ENCODE peak calls at places on chromosomes 2 and 18, in four cellular contexts. One of them, this sample, is unnamed.

GRCh38 chr2:24972315-24972958 is 682 bp upstream of the DNAJC27 start:
- DNase-seq in HepG2: peak; percentile 30
- DNase-seq in brain microvascular endothelial cell: peak; percentile 30
- DNase-seq in Panc1: no peak
- DNase-seq in this sample: no peak

GRCh38 chr18:75884728-75885127 is 457.2 kb upstream of the SMIM21 start:
- DNase-seq in Panc1: no peak
- DNase-seq in brain microvascular endothelial cell: no peak
- DNase-seq in HepG2: no peak
- DNase-seq in this sample: no peak

GRCh38 chr2:199148076-199148845 is 309.5 kb downstream of the SATB2 start:
- DNase-seq in HepG2: no peak
- DNase-seq in brain microvascular endothelial cell: no peak
- DNase-seq in Panc1: no peak
- DNase-seq in this sample: no peak

GRCh38 chr2:23624378-23624777 is 239.4 kb downstream of the KLHL29 start:
- DNase-seq in HepG2: peak; percentile 28
- DNase-seq in brain microvascular endothelial cell: no peak
- DNase-seq in Panc1: no peak
- DNase-seq in this sample: no peak

GRCh38 chr2:85457877-85458316 is 39.4 kb downstream of the SH2D6 start:
- DNase-seq in Panc1: no peak
- DNase-seq in HepG2: no peak
- DNase-seq in brain microvascular endothelial cell: no peak
- DNase-seq in this sample: peak; percentile 86

GRCh38 chr2:165698621-165698946 is 95.5 kb downstream of the GALNT3 start:
- DNase-seq in brain microvascular endothelial cell: peak; percentile 62
- DNase-seq in HepG2: peak; percentile 44
- DNase-seq in Panc1: peak; percentile 2
- DNase-seq in this sample: no peak

GRCh38 chr18:40046596-40046995 is 1908.4 kb upstream of the PIK3C3 start:
- DNase-seq in HepG2: no peak
- DNase-seq in Panc1: no peak
- DNase-seq in brain microvascular endothelial cell: no peak
- DNase-seq in this sample: no peak

GRCh38 chr2:195051401-195051800 is 605.6 kb upstream of the SLC39A10 start:
- DNase-seq in Panc1: no peak
- DNase-seq in brain microvascular endothelial cell: peak; percentile 2
- DNase-seq in HepG2: no peak
- DNase-seq in this sample: no peak

GRCh38 chr2:112137516-112138142 is 556 bp upstream of the FBLN7 start:
- DNase-seq in Panc1: no peak
- DNase-seq in HepG2: peak; percentile 35
- DNase-seq in brain microvascular endothelial cell: no peak
- DNase-seq in this sample: no peak

GRCh38 chr2:120736955-120737801 is 1.5 kb downstream of the GLI2 start:
- DNase-seq in HepG2: no peak
- DNase-seq in Panc1: no peak
- DNase-seq in brain microvascular endothelial cell: peak; percentile 81
- DNase-seq in this sample: peak; percentile 76

GRCh38 chr2:332592-332991 is 44.7 kb upstream of the ALKAL2 start:
- DNase-seq in Panc1: no peak
- DNase-seq in brain microvascular endothelial cell: no peak
- DNase-seq in HepG2: no peak
- DNase-seq in this sample: no peak

GRCh38 chr2:231361701-231362588 is 33.6 kb upstream of the B3GNT7 start:
- DNase-seq in Panc1: no peak
- DNase-seq in HepG2: no peak
- DNase-seq in brain microvascular endothelial cell: no peak
- DNase-seq in this sample: no peak

GRCh38 chr2:145374165-145374564 is 854.2 kb upstream of the ZEB2 start:
- DNase-seq in brain microvascular endothelial cell: no peak
- DNase-seq in Panc1: no peak
- DNase-seq in HepG2: no peak
- DNase-seq in this sample: no peak

GRCh38 chr2:46493241-46493970 is 14.0 kb downstream of the TMEM247 start:
- DNase-seq in HepG2: no peak
- DNase-seq in brain microvascular endothelial cell: peak; percentile 58
- DNase-seq in Panc1: no peak
- DNase-seq in this sample: no peak

GRCh38 chr2:20391951-20392699 is 41.5 kb upstream of the PUM2 start:
- DNase-seq in Panc1: no peak
- DNase-seq in brain microvascular endothelial cell: no peak
- DNase-seq in HepG2: peak; percentile 32
- DNase-seq in this sample: no peak

GRCh38 chr2:239106314-239106908 is 258.5 kb downstream of the TWIST2 start:
- DNase-seq in brain microvascular endothelial cell: peak; percentile 60
- DNase-seq in Panc1: peak; percentile 2
- DNase-seq in HepG2: peak; percentile 43
- DNase-seq in this sample: peak; percentile 5

GRCh38 chr2:18149660-18150246 is 271.3 kb downstream of the KCNS3 start:
- DNase-seq in brain microvascular endothelial cell: no peak
- DNase-seq in HepG2: peak; percentile 31
- DNase-seq in Panc1: peak; percentile 17
- DNase-seq in this sample: no peak

GRCh38 chr2:227415538-227416424 is 28.0 kb upstream of the SCYGR1 start:
- DNase-seq in HepG2: no peak
- DNase-seq in Panc1: no peak
- DNase-seq in brain microvascular endothelial cell: peak; percentile 36
- DNase-seq in this sample: peak; percentile 65

GRCh38 chr2:153519260-153519875 is 40.8 kb upstream of the RPRM start:
- DNase-seq in HepG2: peak; percentile 50
- DNase-seq in brain microvascular endothelial cell: peak; percentile 29
- DNase-seq in Panc1: no peak
- DNase-seq in this sample: peak; percentile 8

GRCh38 chr18:52903858-52904257 is 563.9 kb downstream of the DCC start:
- DNase-seq in Panc1: no peak
- DNase-seq in HepG2: peak; percentile 11
- DNase-seq in brain microvascular endothelial cell: no peak
- DNase-seq in this sample: no peak

GRCh38 chr2:165582409-165582808 is 112.9 kb downstream of the CSRNP3 start:
- DNase-seq in brain microvascular endothelial cell: no peak
- DNase-seq in Panc1: no peak
- DNase-seq in HepG2: no peak
- DNase-seq in this sample: no peak

GRCh38 chr2:231769170-231770136 is 11.6 kb downstream of the PDE6D start:
- DNase-seq in Panc1: no peak
- DNase-seq in brain microvascular endothelial cell: no peak
- DNase-seq in HepG2: no peak
- DNase-seq in this sample: no peak

GRCh38 chr2:98394595-98395153 is 48.4 kb downstream of the CNGA3 start:
- DNase-seq in brain microvascular endothelial cell: no peak
- DNase-seq in HepG2: no peak
- DNase-seq in Panc1: no peak
- DNase-seq in this sample: no peak

GRCh38 chr2:54503192-54503591 is 47.1 kb downstream of the SPTBN1 start:
- DNase-seq in Panc1: no peak
- DNase-seq in HepG2: peak; percentile 52
- DNase-seq in brain microvascular endothelial cell: no peak
- DNase-seq in this sample: no peak

GRCh38 chr2:206993964-206994363 is 54.6 kb downstream of the CPO start:
- DNase-seq in brain microvascular endothelial cell: no peak
- DNase-seq in HepG2: no peak
- DNase-seq in Panc1: no peak
- DNase-seq in this sample: no peak

GRCh38 chr2:206160807-206161179 is 1.1 kb downstream of the EEF1B2 start:
- DNase-seq in brain microvascular endothelial cell: no peak
- DNase-seq in HepG2: peak; percentile 57
- DNase-seq in Panc1: no peak
- DNase-seq in this sample: no peak

GRCh38 chr2:81576713-81577112 is 1272.2 kb upstream of the LRRTM1 start:
- DNase-seq in HepG2: no peak
- DNase-seq in brain microvascular endothelial cell: no peak
- DNase-seq in Panc1: no peak
- DNase-seq in this sample: no peak

GRCh38 chr2:101766337-101766736 is 68.8 kb downstream of the MAP4K4 start:
- DNase-seq in HepG2: no peak
- DNase-seq in Panc1: no peak
- DNase-seq in brain microvascular endothelial cell: no peak
- DNase-seq in this sample: no peak

GRCh38 chr2:101768480-101769077 is 71.1 kb downstream of the MAP4K4 start:
- DNase-seq in brain microvascular endothelial cell: no peak
- DNase-seq in Panc1: no peak
- DNase-seq in HepG2: no peak
- DNase-seq in this sample: no peak

GRCh38 chr2:101763496-101764333 is 66.2 kb downstream of the MAP4K4 start:
- DNase-seq in HepG2: peak; percentile 96
- DNase-seq in Panc1: no peak
- DNase-seq in brain microvascular endothelial cell: no peak
- DNase-seq in this sample: no peak

GRCh38 chr2:101770672-101771071 is 73.2 kb downstream of the MAP4K4 start:
- DNase-seq in HepG2: peak; percentile 82
- DNase-seq in brain microvascular endothelial cell: peak; percentile 39
- DNase-seq in Panc1: no peak
- DNase-seq in this sample: no peak

DNA sequence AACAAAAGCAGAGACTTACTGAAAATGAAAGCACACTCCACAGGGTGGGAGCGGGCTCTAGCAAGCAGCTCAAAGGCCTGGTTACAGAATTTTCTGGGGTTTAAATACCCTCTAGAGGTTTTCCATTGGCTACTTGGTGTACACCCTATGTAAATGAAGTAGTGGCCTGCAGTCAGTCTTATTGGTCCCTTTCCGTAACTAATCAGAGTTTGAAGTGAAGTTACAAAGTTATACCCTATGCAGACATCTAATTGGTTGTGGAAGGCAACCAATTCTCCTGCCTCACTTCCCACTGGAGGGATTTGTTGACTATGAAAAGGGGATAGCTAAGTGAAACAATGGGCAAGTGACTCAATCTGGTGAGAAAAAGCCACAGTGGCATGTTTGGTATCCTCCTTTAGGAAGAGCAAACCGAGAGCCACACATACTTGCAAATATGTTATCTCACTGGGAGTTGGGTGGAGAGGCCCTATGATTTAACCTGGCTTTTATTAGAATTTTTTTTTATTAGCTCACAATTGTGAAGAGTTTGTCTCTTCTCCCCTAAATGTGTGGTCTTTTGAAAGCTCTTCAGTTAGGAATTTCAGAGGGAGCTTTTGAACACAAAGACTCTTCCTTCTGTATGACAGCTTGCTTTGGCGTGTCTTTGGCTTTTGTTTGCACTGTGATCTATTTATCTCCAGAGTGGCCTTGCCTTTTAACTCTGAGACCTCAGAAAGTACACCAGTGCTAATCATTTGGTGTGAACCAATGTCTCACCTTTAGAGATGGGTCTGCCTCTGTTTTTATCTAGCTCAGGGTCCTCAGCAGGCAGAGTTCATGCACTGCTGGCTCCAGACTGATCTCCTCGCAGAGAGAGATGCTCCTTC is 69.6 kb downstream of the MAP4K4 start:
- DNase-seq in brain microvascular endothelial cell: peak; percentile 95
- DNase-seq in Panc1: no peak
- DNase-seq in HepG2: peak; percentile 97
- DNase-seq in this sample: no peak
- H3K4me3 ChIP-seq in brain microvascular endothelial cell: no peak overlapping the region
- H3K4me3 ChIP-seq in Panc1: no peak overlapping the region
- H3K4me3 ChIP-seq in HepG2: peak overlapping the region; percentile 48
- H3K4me3 ChIP-seq in this sample: peak overlapping the region; percentile 7

GRCh38 chr18:6785001-6785400 is 55.5 kb downstream of the ARHGAP28 start:
- DNase-seq in HepG2: no peak
- DNase-seq in Panc1: no peak
- DNase-seq in brain microvascular endothelial cell: no peak
- DNase-seq in this sample: no peak
- TF ChIP-seq CTCF in HepG2: no peak
- TF ChIP-seq CTCF in Panc1: no peak
- TF ChIP-seq CTCF in brain microvascular endothelial cell: no peak
- TF ChIP-seq CTCF in this sample: no peak

DNA sequence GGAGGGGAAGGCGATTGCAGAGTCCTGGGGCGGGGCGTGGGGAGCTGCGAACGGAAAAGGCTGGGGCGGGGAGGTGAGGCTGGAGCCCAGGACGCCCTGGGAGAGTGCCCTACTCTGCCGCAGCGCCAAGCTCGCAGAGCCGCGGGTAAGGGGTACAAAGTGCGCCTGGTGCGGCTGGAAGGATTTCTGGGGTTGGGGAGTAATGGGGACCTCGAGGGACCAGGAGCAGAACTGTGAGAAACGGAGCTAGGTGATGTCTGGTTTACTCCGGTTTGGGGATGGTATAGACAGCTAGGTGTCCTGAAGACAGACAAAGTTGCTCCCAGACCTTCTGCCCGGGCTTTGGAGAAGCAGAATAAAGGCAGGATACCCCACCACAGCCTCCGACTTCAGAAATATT is 718 bp upstream of the NXPH2 start:
- DNase-seq in HepG2: no peak
- DNase-seq in brain microvascular endothelial cell: no peak
- DNase-seq in Panc1: no peak
- DNase-seq in this sample: no peak
- H3K4me3 ChIP-seq in HepG2: peak overlapping the region; percentile 37
- H3K4me3 ChIP-seq in brain microvascular endothelial cell: no peak overlapping the region
- H3K4me3 ChIP-seq in Panc1: peak overlapping the region; percentile 57
- H3K4me3 ChIP-seq in this sample: peak overlapping the region; percentile 24

GRCh38 chr2:157793053-157793612 is 83.0 kb downstream of the ACVR1 start:
- DNase-seq in HepG2: no peak
- DNase-seq in brain microvascular endothelial cell: no peak
- DNase-seq in Panc1: no peak
- DNase-seq in this sample: no peak
- TF ChIP-seq CTCF in HepG2: no peak
- TF ChIP-seq CTCF in brain microvascular endothelial cell: peak; percentile 47
- TF ChIP-seq CTCF in Panc1: no peak
- TF ChIP-seq CTCF in this sample: peak; percentile 36

GRCh38 chr2:101743288-101743687 is 45.8 kb downstream of the MAP4K4 start:
- DNase-seq in brain microvascular endothelial cell: no peak
- DNase-seq in HepG2: no peak
- DNase-seq in Panc1: no peak
- DNase-seq in this sample: no peak

GRCh38 chr2:101738649-101739048 is 41.1 kb downstream of the MAP4K4 start:
- DNase-seq in Panc1: no peak
- DNase-seq in HepG2: no peak
- DNase-seq in brain microvascular endothelial cell: no peak
- DNase-seq in this sample: no peak

GRCh38 chr2:101741775-101742520 is 44.4 kb downstream of the MAP4K4 start:
- DNase-seq in Panc1: no peak
- DNase-seq in HepG2: no peak
- DNase-seq in brain microvascular endothelial cell: no peak
- DNase-seq in this sample: no peak

GRCh38 chr2:101737478-101738240 is 40.2 kb downstream of the MAP4K4 start:
- DNase-seq in Panc1: no peak
- DNase-seq in brain microvascular endothelial cell: no peak
- DNase-seq in HepG2: no peak
- DNase-seq in this sample: no peak

DNA sequence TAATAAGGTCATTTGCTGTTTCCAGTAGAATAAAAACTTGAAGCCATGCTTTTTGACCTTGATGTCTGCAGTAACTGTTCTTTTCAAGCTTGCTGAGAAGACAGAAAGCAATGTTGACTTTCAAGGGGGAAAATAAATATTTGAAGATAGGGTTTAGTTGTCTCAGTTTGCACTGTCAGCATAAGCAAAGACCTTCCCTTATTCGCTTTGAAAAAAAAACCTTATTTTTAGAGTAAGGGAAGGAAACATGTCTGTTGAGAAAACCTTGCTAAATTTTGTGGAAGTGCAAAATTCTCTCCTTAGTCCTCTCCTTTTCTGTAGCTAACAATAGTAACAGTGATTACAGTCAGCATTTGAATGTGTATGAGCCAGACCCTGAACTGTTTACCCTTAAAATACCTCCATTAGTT is 43.1 kb downstream of the MAP4K4 start:
- DNase-seq in HepG2: peak; percentile 83
- DNase-seq in Panc1: no peak
- DNase-seq in brain microvascular endothelial cell: no peak
- DNase-seq in this sample: no peak
- H3K4me3 ChIP-seq in HepG2: no peak overlapping the region
- H3K4me3 ChIP-seq in Panc1: no peak overlapping the region
- H3K4me3 ChIP-seq in brain microvascular endothelial cell: no peak overlapping the region
- H3K4me3 ChIP-seq in this sample: no peak overlapping the region

This sample was measured in retinal pigment epithelial cell.